ENCODE peak calls at places on chromosomes 2 and 18, in four cellular contexts. One of them, this sample, is unnamed. For H3K4me1 and H3K9me3, the result is how much of the 10 kb centered on the place peaks cover.

GRCh38 chr2:176390276-176390675 is 121.0 kb downstream of the MTX2 start:
- DNase-seq in CD8-positive, alpha-beta T cell: no peak
- DNase-seq in thyroid gland: no peak
- DNase-seq in IMR-90: peak
- DNase-seq in this sample: no peak

GRCh38 chr2:231227309-231228162 is 29.1 kb downstream of the ARMC9 start:
- DNase-seq in IMR-90: peak
- DNase-seq in thyroid gland: peak
- DNase-seq in CD8-positive, alpha-beta T cell: peak
- DNase-seq in this sample: no peak

GRCh38 chr2:16134436-16135165 is 194.3 kb downstream of the MYCN start:
- DNase-seq in CD8-positive, alpha-beta T cell: no peak
- DNase-seq in IMR-90: no peak
- DNase-seq in thyroid gland: no peak
- DNase-seq in this sample: no peak

GRCh38 chr2:165450141-165450540 is 19.4 kb upstream of the CSRNP3 start:
- DNase-seq in CD8-positive, alpha-beta T cell: no peak
- DNase-seq in IMR-90: no peak
- DNase-seq in thyroid gland: no peak
- DNase-seq in this sample: no peak

GRCh38 chr2:219641390-219642063 is 14.1 kb downstream of the SLC4A3 start:
- DNase-seq in CD8-positive, alpha-beta T cell: no peak
- DNase-seq in thyroid gland: no peak
- DNase-seq in IMR-90: no peak
- DNase-seq in this sample: no peak

GRCh38 chr18:51907687-51908597 is 432.1 kb upstream of the DCC start:
- DNase-seq in CD8-positive, alpha-beta T cell: no peak
- DNase-seq in thyroid gland: no peak
- DNase-seq in IMR-90: no peak
- DNase-seq in this sample: no peak

GRCh38 chr2:154974041-154974440 is 275.5 kb downstream of the KCNJ3 start:
- DNase-seq in CD8-positive, alpha-beta T cell: no peak
- DNase-seq in IMR-90: no peak
- DNase-seq in thyroid gland: no peak
- DNase-seq in this sample: no peak

GRCh38 chr2:112138143-112139032 is at the start of gene FBLN7:
- DNase-seq in IMR-90: no peak
- DNase-seq in CD8-positive, alpha-beta T cell: no peak
- DNase-seq in thyroid gland: peak
- DNase-seq in this sample: no peak

GRCh38 chr18:79629249-79629558 is 50.4 kb upstream of the CTDP1 start:
- DNase-seq in thyroid gland: no peak
- DNase-seq in IMR-90: no peak
- DNase-seq in CD8-positive, alpha-beta T cell: no peak
- DNase-seq in this sample: no peak

GRCh38 chr2:175036582-175037018 is 31.4 kb upstream of the CHN1 start:
- DNase-seq in thyroid gland: no peak
- DNase-seq in IMR-90: peak
- DNase-seq in CD8-positive, alpha-beta T cell: no peak
- DNase-seq in this sample: no peak

GRCh38 chr2:17821535-17822451 is 5.5 kb downstream of the MSGN1 start:
- DNase-seq in thyroid gland: no peak
- DNase-seq in IMR-90: no peak
- DNase-seq in CD8-positive, alpha-beta T cell: no peak
- DNase-seq in this sample: no peak

GRCh38 chr2:25131567-25132295 is 36.6 kb downstream of the POMC start:
- DNase-seq in IMR-90: no peak
- DNase-seq in thyroid gland: no peak
- DNase-seq in CD8-positive, alpha-beta T cell: no peak
- DNase-seq in this sample: no peak

GRCh38 chr2:152335851-152336102 is 803 bp downstream of the FMNL2 start:
- DNase-seq in thyroid gland: no peak
- DNase-seq in IMR-90: no peak
- DNase-seq in CD8-positive, alpha-beta T cell: no peak
- DNase-seq in this sample: no peak

GRCh38 chr2:51795248-51795888 is 763.4 kb upstream of the NRXN1 start:
- DNase-seq in thyroid gland: no peak
- DNase-seq in CD8-positive, alpha-beta T cell: no peak
- DNase-seq in IMR-90: no peak
- DNase-seq in this sample: no peak

GRCh38 chr18:50203801-50204604 is 9.1 kb upstream of the MYO5B start:
- DNase-seq in IMR-90: peak
- DNase-seq in CD8-positive, alpha-beta T cell: no peak
- DNase-seq in thyroid gland: peak
- DNase-seq in this sample: no peak

GRCh38 chr2:159860611-159861010 is 62.6 kb upstream of the CD302 start:
- DNase-seq in IMR-90: no peak
- DNase-seq in thyroid gland: no peak
- DNase-seq in CD8-positive, alpha-beta T cell: no peak
- DNase-seq in this sample: no peak

GRCh38 chr2:148928395-148928794 is 53.4 kb downstream of the KIF5C start:
- DNase-seq in CD8-positive, alpha-beta T cell: no peak
- DNase-seq in thyroid gland: no peak
- DNase-seq in IMR-90: no peak
- DNase-seq in this sample: no peak

DNA sequence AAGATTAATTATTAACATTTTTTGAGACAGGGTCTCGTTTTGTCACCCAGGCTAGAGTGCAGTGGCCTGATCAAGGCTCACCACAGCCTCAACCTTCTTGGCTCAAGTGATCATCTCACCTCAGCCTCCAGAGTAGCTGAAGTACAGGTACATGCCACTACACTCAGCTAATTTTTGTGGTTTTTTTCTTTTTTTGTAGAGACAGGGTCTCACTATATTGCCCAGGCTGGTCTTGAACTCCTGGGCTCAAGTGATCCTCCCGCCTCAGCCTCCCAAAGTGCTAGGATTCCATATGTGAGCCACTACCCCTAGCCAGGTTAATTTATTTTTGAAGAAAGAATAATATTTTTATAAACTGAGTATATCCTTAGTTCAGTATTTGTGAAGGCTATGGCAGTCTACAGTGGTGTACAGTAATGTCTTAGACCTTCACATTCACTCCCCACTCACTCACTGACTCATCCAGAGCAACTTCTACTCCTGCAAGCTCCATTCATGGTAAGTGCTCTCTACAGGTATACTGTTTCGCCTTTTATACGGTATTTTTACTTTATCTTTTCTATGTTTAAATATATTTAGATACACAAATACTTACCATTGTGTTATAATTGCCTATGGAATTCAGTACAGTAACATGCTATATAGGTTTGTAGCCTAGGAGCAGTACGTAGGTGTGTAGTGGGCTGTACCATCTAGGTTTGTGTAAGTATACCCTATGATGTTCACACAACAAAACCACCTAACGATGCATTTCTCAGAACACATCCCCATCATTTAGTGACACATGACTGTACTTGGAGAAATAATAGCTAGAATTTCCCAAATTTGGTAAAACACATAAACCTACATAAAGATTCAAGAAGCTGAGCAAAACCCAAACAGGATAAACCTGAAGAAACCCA is 38.6 kb downstream of the MGAT4A start:
- DNase-seq in CD8-positive, alpha-beta T cell: no peak
- DNase-seq in IMR-90: no peak
- DNase-seq in thyroid gland: no peak
- DNase-seq in this sample: no peak
- TF ChIP-seq CTCF in CD8-positive, alpha-beta T cell: no peak
- TF ChIP-seq CTCF in IMR-90: no peak
- TF ChIP-seq CTCF in thyroid gland: no peak
- TF ChIP-seq CTCF in this sample: no peak

DNA sequence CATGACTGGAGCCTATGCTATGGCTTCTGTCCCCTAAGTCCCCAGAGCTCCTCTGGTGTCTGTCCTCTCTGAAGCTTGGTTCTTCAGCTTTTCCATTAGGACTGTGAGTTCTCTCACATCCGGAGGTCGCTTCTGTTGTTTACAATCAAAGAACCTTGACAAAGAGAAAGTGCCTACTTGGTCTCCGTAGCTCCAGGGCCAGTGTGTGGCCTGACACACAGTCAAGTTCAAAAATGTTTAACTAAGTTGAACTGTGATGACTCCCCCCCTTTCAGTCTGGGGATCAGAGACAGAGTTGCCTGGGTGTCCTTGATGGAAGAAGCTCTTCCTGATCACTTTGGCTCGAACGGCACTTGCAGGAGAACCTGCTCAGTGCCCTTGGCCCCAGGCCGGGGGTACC is 26.3 kb upstream of the YWHAQ start:
- DNase-seq in IMR-90: no peak
- DNase-seq in thyroid gland: no peak
- DNase-seq in CD8-positive, alpha-beta T cell: no peak
- DNase-seq in this sample: no peak
- H3K4me1 ChIP-seq in IMR-90: under half
- H3K4me1 ChIP-seq in thyroid gland: under half
- H3K4me1 ChIP-seq in CD8-positive, alpha-beta T cell: under half
- H3K4me1 ChIP-seq in this sample: under half

DNA sequence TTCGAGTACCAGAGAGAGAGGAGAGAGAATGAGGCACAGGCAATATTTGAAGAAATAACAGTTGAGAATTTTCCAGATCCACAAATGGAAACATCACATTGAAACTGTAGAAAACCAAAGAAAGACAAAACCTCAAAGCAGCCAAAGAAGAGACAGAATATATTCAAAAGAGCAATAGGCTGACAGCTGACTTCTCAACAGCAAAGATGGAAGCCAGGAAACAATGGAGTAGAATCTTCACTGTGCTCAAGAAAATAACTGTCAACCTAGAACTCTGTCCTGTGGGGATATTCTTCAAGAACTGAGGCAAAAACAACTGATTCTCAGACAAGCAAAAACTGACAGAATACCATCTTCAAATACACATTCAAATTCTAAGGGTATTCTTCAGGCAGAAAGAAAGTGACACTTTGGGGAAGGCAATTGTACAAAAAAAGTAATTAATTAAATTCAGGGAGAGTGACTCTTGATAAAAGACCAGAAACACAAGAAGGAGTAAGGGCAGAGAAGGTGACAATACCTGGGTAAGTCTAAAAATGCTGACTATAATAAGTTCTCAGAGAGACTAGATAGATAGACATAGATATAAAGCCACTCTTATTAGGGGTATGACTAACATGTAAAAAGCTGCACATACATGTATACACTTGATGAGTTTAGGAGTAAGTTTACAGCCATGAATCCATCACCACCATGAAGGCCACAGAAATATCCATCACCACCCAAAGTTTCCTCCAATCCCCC is 25.6 kb downstream of the ANKMY1 start:
- DNase-seq in IMR-90: no peak
- DNase-seq in thyroid gland: no peak
- DNase-seq in CD8-positive, alpha-beta T cell: no peak
- DNase-seq in this sample: no peak
- H3K9me3 ChIP-seq in IMR-90: under half
- H3K9me3 ChIP-seq in thyroid gland: under half
- H3K9me3 ChIP-seq in CD8-positive, alpha-beta T cell: under half
- H3K9me3 ChIP-seq in this sample: under half

DNA sequence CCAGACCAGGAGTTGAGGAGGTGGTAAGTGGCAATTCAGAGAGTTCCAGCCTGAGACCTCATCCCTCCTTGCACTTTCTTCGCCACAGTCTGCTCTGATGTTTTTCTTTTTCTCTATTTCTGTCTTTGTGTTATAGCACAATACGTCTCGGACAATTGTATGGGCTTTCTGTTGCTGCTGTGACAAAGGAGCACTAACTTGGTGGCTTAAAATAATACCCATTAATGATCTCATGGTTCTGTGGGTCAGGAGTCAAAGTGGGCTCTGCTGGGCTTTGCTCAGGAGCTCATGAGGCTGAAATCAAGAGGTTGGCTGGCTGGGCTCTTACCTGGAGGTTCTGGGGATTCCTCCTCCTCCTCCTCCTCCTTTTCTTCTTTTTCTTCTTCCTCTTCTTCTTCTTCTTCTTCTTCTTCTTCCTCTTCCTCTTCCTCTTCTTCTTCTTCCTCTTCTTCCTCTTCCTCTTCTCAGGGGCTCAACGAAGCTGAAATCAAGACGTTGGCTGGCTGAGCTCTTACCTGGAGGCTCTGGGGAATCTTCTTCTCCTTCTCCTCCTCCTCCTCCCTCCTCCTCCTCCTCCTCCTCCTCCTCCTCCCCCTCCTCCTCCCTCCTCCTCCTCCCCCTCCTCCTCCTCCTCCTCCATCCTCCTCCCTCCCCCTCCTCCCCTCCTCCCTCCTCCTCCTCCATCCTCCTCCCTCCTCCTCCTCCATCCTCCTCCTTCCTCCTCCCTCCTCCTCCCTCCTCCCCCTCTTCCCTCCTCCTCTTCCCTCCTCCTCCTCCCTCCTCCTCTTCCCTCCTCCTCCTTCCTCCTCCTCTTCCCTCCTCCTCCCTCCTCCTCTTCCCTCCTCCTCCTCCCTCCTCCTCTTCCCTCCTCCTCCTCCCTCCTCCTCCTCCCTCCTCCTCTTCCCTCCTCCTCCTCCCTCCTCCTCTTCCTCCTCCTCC is 104.0 kb downstream of the GATA6 start:
- DNase-seq in IMR-90: no peak
- DNase-seq in CD8-positive, alpha-beta T cell: no peak
- DNase-seq in thyroid gland: no peak
- DNase-seq in this sample: no peak
- TF ChIP-seq CTCF in IMR-90: no peak
- TF ChIP-seq CTCF in CD8-positive, alpha-beta T cell: no peak
- TF ChIP-seq CTCF in thyroid gland: no peak
- TF ChIP-seq CTCF in this sample: no peak

DNA sequence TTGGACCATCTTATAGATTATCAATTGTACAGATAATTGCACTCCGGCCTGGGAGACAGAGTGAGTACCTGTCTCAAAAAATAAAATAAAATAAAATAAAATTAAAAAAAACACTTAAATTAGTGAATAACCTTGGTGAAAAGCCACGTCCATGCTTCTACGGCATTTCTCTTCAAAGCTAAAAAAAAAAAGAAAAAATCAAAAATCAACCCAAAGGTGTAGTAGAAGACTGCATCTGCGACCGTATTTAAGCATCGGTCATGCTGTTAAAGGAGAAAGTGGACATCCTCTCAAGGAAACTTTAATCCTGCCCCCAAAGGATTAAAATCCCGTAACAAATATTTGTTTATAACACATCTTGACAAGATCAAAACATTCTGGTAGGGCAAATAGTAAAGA is 350 bp upstream of the RNF138 start:
- DNase-seq in IMR-90: no peak
- DNase-seq in CD8-positive, alpha-beta T cell: no peak
- DNase-seq in thyroid gland: no peak
- DNase-seq in this sample: no peak
- H3K4me1 ChIP-seq in IMR-90: under half
- H3K4me1 ChIP-seq in CD8-positive, alpha-beta T cell: under half
- H3K4me1 ChIP-seq in thyroid gland: under half
- H3K4me1 ChIP-seq in this sample: under half